ENCODE peak calls at places on chromosomes 6 and 20, in five cellular contexts. One of them, this sample, is unnamed. For H3K9me2, the result is how much of the 10 kb centered on the place peaks cover.

GRCh38 chr6:124522335-124522734 is 439.9 kb upstream of the RNF217 start:
- DNase-seq in OCI-LY7: no peak
- DNase-seq in GM23338: no peak
- DNase-seq in PC-3: no peak
- DNase-seq in HCT116: no peak
- DNase-seq in this sample: no peak

GRCh38 chr6:116388924-116389323 is 18.2 kb downstream of the DSE start:
- DNase-seq in HCT116: no peak
- DNase-seq in PC-3: no peak
- DNase-seq in GM23338: no peak
- DNase-seq in OCI-LY7: no peak
- DNase-seq in this sample: no peak

GRCh38 chr6:93124226-93124625 is 295.1 kb downstream of the EPHA7 start:
- DNase-seq in OCI-LY7: no peak
- DNase-seq in HCT116: no peak
- DNase-seq in PC-3: no peak
- DNase-seq in GM23338: no peak
- DNase-seq in this sample: no peak

GRCh38 chr6:82057846-82058554 is 189.5 kb downstream of the IBTK start:
- DNase-seq in GM23338: no peak
- DNase-seq in OCI-LY7: no peak
- DNase-seq in PC-3: no peak
- DNase-seq in HCT116: no peak
- DNase-seq in this sample: peak

GRCh38 chr6:24859608-24860007 is 60.9 kb upstream of the ARMH2 start:
- DNase-seq in GM23338: no peak
- DNase-seq in OCI-LY7: peak
- DNase-seq in HCT116: no peak
- DNase-seq in PC-3: no peak
- DNase-seq in this sample: no peak

GRCh38 chr20:62294516-62294915 is 8.3 kb upstream of the ADRM1 start:
- DNase-seq in OCI-LY7: no peak
- DNase-seq in GM23338: no peak
- DNase-seq in PC-3: no peak
- DNase-seq in HCT116: no peak
- DNase-seq in this sample: no peak

GRCh38 chr6:111258615-111259088 is 171.3 kb downstream of the SLC16A10 start:
- DNase-seq in HCT116: no peak
- DNase-seq in PC-3: peak
- DNase-seq in OCI-LY7: no peak
- DNase-seq in GM23338: no peak
- DNase-seq in this sample: peak

GRCh38 chr6:30684386-30685156 is 1.9 kb downstream of the PPP1R18 start:
- DNase-seq in OCI-LY7: peak
- DNase-seq in HCT116: no peak
- DNase-seq in PC-3: no peak
- DNase-seq in GM23338: no peak
- DNase-seq in this sample: peak

GRCh38 chr6:54579011-54579410 is 267.6 kb upstream of the FAM83B start:
- DNase-seq in OCI-LY7: no peak
- DNase-seq in HCT116: no peak
- DNase-seq in PC-3: no peak
- DNase-seq in GM23338: peak
- DNase-seq in this sample: peak

GRCh38 chr20:36676701-36677421 is 30.9 kb upstream of the SLA2 start:
- DNase-seq in HCT116: peak
- DNase-seq in GM23338: peak
- DNase-seq in OCI-LY7: no peak
- DNase-seq in PC-3: no peak
- DNase-seq in this sample: no peak

GRCh38 chr20:53847118-53847842 is 223.1 kb downstream of the BCAS1 start:
- DNase-seq in OCI-LY7: peak
- DNase-seq in PC-3: no peak
- DNase-seq in GM23338: no peak
- DNase-seq in HCT116: no peak
- DNase-seq in this sample: no peak

GRCh38 chr6:73451166-73452106 is 661 bp downstream of the CGAS start:
- DNase-seq in PC-3: peak
- DNase-seq in HCT116: no peak
- DNase-seq in OCI-LY7: peak
- DNase-seq in GM23338: peak
- DNase-seq in this sample: peak

GRCh38 chr20:6122111-6122872 is 538 bp downstream of the FERMT1 start:
- DNase-seq in GM23338: peak
- DNase-seq in OCI-LY7: no peak
- DNase-seq in PC-3: peak
- DNase-seq in HCT116: no peak
- DNase-seq in this sample: peak

GRCh38 chr6:16619017-16619416 is 142.2 kb downstream of the ATXN1 start:
- DNase-seq in OCI-LY7: no peak
- DNase-seq in GM23338: no peak
- DNase-seq in HCT116: no peak
- DNase-seq in PC-3: no peak
- DNase-seq in this sample: no peak

GRCh38 chr6:64580346-64580745 is 944.7 kb downstream of the PHF3 start:
- DNase-seq in HCT116: no peak
- DNase-seq in OCI-LY7: no peak
- DNase-seq in PC-3: peak
- DNase-seq in GM23338: no peak
- DNase-seq in this sample: peak

DNA sequence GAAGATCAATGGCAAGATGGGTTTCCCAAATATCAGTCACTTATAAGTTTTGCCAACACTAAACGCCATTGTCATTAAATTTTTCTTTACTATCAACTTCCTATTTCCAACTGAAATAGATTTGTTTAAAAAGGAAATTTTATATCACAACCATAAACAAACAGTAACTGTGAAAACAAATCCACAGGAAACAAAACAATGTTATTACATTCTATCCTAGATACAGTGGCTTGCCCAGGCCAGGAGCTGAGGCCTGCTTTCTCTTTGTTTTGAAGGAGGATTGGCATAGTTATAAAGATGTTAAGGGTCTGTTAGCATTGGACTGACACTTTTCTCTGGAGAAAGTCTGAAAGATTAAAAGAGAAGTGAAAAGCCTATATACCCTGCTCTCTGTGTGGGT is 24.9 kb downstream of the PPP1R16B start:
- DNase-seq in HCT116: no peak
- DNase-seq in OCI-LY7: no peak
- DNase-seq in PC-3: no peak
- DNase-seq in GM23338: no peak
- DNase-seq in this sample: no peak
- H3K9me2 ChIP-seq in HCT116: under half
- H3K9me2 ChIP-seq in OCI-LY7: under half
- H3K9me2 ChIP-seq in PC-3: under half
- H3K9me2 ChIP-seq in GM23338: under half
- H3K9me2 ChIP-seq in this sample: under half

DNA sequence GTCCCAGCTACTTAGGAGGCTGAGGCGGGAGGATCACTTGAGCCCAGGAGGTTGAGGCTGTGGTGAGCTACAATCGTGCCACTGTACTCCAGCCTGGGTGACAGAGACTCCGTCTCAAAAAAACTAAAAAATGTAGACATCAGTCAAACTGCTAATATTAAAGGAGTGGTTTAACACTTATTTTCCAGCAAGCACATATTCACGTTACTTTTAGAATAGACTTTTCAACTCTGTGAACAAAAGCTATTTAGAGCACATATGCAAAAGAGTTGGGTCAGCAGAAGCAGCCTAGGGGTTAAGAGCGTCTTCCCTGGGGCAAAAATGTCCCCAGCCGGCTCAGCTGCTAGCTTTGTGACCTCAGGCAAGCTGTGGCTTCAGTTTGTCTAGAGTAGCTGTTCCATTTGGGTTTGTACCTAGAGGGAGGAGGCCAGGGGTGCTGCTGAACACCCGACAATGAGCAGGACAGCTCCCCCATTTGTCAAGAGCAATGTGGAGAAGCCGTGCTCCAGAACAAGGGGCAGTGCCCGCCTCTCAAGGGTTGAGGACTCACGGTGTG is 62.5 kb upstream of the PTGIS start:
- DNase-seq in HCT116: no peak
- DNase-seq in PC-3: no peak
- DNase-seq in GM23338: no peak
- DNase-seq in OCI-LY7: peak
- DNase-seq in this sample: no peak
- H3K4me3 ChIP-seq in HCT116: no peak
- H3K4me3 ChIP-seq in PC-3: no peak
- H3K4me3 ChIP-seq in GM23338: no peak
- H3K4me3 ChIP-seq in OCI-LY7: peak
- H3K4me3 ChIP-seq in this sample: no peak

DNA sequence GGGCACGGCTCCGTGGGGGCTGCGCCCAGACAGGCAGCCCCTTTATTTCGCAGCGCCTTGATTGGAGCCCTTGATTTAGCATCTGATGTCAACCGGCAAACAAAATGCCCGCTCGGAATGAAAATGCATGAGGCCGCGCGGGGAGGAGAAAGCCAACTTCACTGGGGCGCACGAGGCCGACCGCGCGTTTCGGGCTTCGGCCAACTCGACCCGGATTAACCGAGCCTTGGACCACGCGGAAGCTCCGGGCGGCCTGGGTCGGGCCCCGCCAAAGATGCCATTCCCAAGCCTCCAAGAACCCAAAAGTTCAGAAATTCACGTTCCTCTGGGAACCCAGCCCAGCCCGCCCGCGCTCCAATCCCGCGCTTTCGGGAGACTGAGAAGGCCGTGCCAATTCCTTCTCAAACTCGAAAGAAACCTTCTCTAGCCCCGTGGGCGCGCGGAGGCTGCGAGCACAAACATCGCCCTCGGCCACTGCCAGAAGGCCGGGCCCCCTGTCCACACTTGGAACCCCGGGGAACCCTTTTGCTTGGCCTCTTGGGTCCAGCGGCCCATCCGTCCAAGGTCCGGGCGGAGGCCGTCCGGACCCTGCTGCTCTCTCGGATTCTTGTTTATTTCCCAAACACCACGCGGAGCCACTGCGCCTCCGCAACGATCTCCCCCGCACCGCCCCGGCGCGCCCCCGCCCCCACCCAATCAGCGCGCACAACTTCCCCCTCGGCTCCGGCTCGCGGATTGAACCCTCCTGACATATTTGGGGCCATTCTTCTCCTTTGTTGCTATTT is 816 bp upstream of the INSM1 start:
- DNase-seq in OCI-LY7: no peak
- DNase-seq in HCT116: no peak
- DNase-seq in GM23338: peak
- DNase-seq in PC-3: no peak
- DNase-seq in this sample: peak
- H3K27ac ChIP-seq in OCI-LY7: no peak
- H3K27ac ChIP-seq in HCT116: no peak
- H3K27ac ChIP-seq in GM23338: no peak
- H3K27ac ChIP-seq in PC-3: no peak
- H3K27ac ChIP-seq in this sample: no peak

DNA sequence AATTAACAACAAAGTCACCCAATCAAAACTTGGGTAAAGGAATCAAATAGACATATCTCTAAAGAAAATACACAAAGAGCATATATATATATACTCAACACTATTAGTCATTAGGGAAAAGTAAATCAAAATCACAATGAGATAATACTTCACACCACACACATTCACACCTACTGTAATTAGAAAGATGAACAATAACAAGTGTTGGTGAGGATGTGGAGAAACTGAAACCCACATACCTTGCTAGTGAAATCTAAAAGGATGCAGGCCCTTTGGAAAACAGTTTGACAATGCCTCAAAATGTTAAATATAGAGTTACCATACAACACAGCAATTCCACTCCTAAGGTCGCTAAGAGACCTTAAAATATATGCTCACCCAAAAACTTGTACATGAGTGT is 177.1 kb downstream of the ANKRD60 start:
- DNase-seq in OCI-LY7: no peak
- DNase-seq in PC-3: no peak
- DNase-seq in HCT116: no peak
- DNase-seq in GM23338: no peak
- DNase-seq in this sample: no peak
- H3K9me2 ChIP-seq in OCI-LY7: under half
- H3K9me2 ChIP-seq in PC-3: under half
- H3K9me2 ChIP-seq in HCT116: under half
- H3K9me2 ChIP-seq in GM23338: under half
- H3K9me2 ChIP-seq in this sample: under half

GRCh38 chr6:136551103-136551502 is 881 bp upstream of the MAP7 start:
- DNase-seq in OCI-LY7: no peak
- DNase-seq in PC-3: no peak
- DNase-seq in HCT116: no peak
- DNase-seq in GM23338: no peak
- DNase-seq in this sample: no peak
- H3K4me3 ChIP-seq in OCI-LY7: no peak
- H3K4me3 ChIP-seq in PC-3: peak
- H3K4me3 ChIP-seq in HCT116: peak
- H3K4me3 ChIP-seq in GM23338: peak
- H3K4me3 ChIP-seq in this sample: peak

GRCh38 chr6:134034951-134035822 is 17.2 kb downstream of the SLC2A12 start:
- DNase-seq in HCT116: peak
- DNase-seq in GM23338: no peak
- DNase-seq in OCI-LY7: no peak
- DNase-seq in PC-3: peak
- DNase-seq in this sample: peak
- H3K27ac ChIP-seq in HCT116: peak
- H3K27ac ChIP-seq in GM23338: no peak
- H3K27ac ChIP-seq in OCI-LY7: peak
- H3K27ac ChIP-seq in PC-3: peak
- H3K27ac ChIP-seq in this sample: no peak